ENCODE peak calls at places on chromosomes 1 and 21, in seven cellular contexts. V is AG09309, J is progenitor cell of endocrine pancreas, U is non-pigmented ciliary epithelial cell, C is anterior cingulate cortex, B is AG04450, W is tibial artery. Q is an unnamed sample.

GRCh38 chr1:117105003-117105402 is 16.5 kb downstream of the TRIM45 start:
- DNase-seq in U (no peak), J (no peak), B (peak; percentile 46), C (no peak), V (no peak), W (no peak), Q (no peak)

GRCh38 chr1:110672001-110672752 is 2.6 kb downstream of the KCNA3 start:
- DNase-seq in W (no peak), U (no peak), V (no peak), C (no peak), B (no peak), J (no peak), Q (no peak)

GRCh38 chr1:41496080-41497055 is 11.9 kb upstream of the EDN2 start:
- DNase-seq in B (peak; percentile 73), J (peak; percentile 65), U (no peak), C (peak; percentile 16), V (no peak), W (peak; percentile 86), Q (peak; percentile 95)

GRCh38 chr1:230681599-230681998 is 32.3 kb downstream of the AGT start:
- DNase-seq in B (peak; percentile 20), J (no peak), U (peak; percentile 61), W (no peak), V (peak; percentile 47), C (no peak), Q (peak; percentile 71)

GRCh38 chr1:157137051-157137772 is 983 bp downstream of the ETV3 start:
- DNase-seq in W (no peak), C (no peak), J (no peak), V (no peak), U (no peak), B (no peak), Q (peak; percentile 13)

GRCh38 chr1:80258659-80259058 is 1252.1 kb upstream of the ADGRL4 start:
- DNase-seq in C (no peak), U (no peak), V (no peak), J (no peak), B (no peak), W (no peak), Q (no peak)

GRCh38 chr1:43878854-43879253 is 54.7 kb upstream of the ARTN start:
- DNase-seq in B (no peak), W (no peak), U (no peak), V (no peak), C (no peak), J (no peak), Q (no peak)

GRCh38 chr1:224054012-224054411 is 59.9 kb upstream of the FBXO28 start:
- DNase-seq in U (no peak), C (no peak), W (no peak), B (no peak), J (no peak), V (no peak), Q (no peak)

GRCh38 chr1:55812281-55812680 is 597.1 kb upstream of the USP24 start:
- DNase-seq in B (no peak), V (no peak), U (no peak), W (no peak), C (no peak), J (no peak), Q (peak; percentile 28)

GRCh38 chr1:200907611-200908097 is 13.0 kb downstream of the INAVA start:
- DNase-seq in C (no peak), U (no peak), W (no peak), B (no peak), J (no peak), V (no peak), Q (no peak)

GRCh38 chr1:6352138-6352563 is 41.4 kb downstream of the ACOT7 start:
- DNase-seq in J (no peak), C (no peak), U (no peak), B (no peak), W (no peak), V (no peak), Q (peak; percentile 60)

GRCh38 chr1:149884433-149885363 is 14.7 kb upstream of the BOLA1 start:
- DNase-seq in B (no peak), W (no peak), J (no peak), V (no peak), C (no peak), U (no peak), Q (peak; percentile 36)

GRCh38 chr21:29300547-29301138 is 1.9 kb downstream of the BACH1 start:
- DNase-seq in W (no peak), J (no peak), U (no peak), C (no peak), V (no peak), B (no peak), Q (no peak)

GRCh38 chr1:99546432-99547416 is 99.2 kb upstream of the PALMD start:
- DNase-seq in B (no peak), J (no peak), C (no peak), U (no peak), V (no peak), W (no peak), Q (peak; percentile 29)

GRCh38 chr1:97824200-97824599 is 96.6 kb downstream of the DPYD start:
- DNase-seq in B (no peak), U (no peak), V (no peak), W (no peak), J (no peak), C (no peak), Q (no peak)

GRCh38 chr1:88399690-88400089 is 284.4 kb upstream of the PKN2 start:
- DNase-seq in J (no peak), U (no peak), B (no peak), V (no peak), W (no peak), C (no peak), Q (no peak)

GRCh38 chr21:37463083-37463780 is 96.7 kb downstream of the DYRK1A start:
- DNase-seq in C (no peak), U (no peak), W (no peak), B (peak; percentile 23), J (no peak), V (no peak), Q (peak; percentile 31)

GRCh38 chr1:154711416-154711815 is 103.4 kb upstream of the ADAR start:
- DNase-seq in U (no peak), V (no peak), W (no peak), C (no peak), B (no peak), J (no peak), Q (no peak)

GRCh38 chr1:144551107-144551542 is 41.6 kb upstream of the PPIAL4F start:
- DNase-seq in W (no peak), V (no peak), C (peak; percentile 36), J (no peak), B (no peak), U (no peak), Q (no peak)

GRCh38 chr1:101520302-101520701 is 283.5 kb downstream of the S1PR1 start:
- DNase-seq in V (peak; percentile 3), U (peak; percentile 1), B (no peak), C (no peak), W (no peak), J (no peak), Q (peak; percentile 56)

GRCh38 chr1:232280910-232281309 is 349.0 kb downstream of the SIPA1L2 start:
- DNase-seq in B (no peak), J (no peak), C (no peak), U (no peak), W (no peak), V (no peak), Q (no peak)